ENCODE peak calls at places on chromosomes 2 and 18, in eight cellular contexts. O is PC-9; G is effector memory CD8-positive, alpha-beta T cell; Z is activated T-cell treated with anti-CD3 and anti-CD28 coated beads for 1 hour; K is colonic mucosa; F is AG04450; M is foreskin fibroblast; E is HuH-7. B is an unnamed sample.

GRCh38 chr2:28643324-28643723 is 108.3 kb upstream of the PPP1CB start:
- DNase-seq in O (peak; percentile 85), G (no peak), Z (no peak), K (no peak), F (no peak), M (no peak), E (no peak), B (peak; percentile 81)

GRCh38 chr2:11011359-11011758 is 99.6 kb downstream of the KCNF1 start:
- DNase-seq in O (no peak), G (no peak), Z (no peak), K (no peak), F (no peak), M (no peak), E (no peak), B (no peak)

GRCh38 chr2:223260681-223261080 is 208.7 kb downstream of the KCNE4 start:
- DNase-seq in O (no peak), G (no peak), Z (no peak), K (no peak), F (no peak), M (no peak), E (no peak), B (no peak)

GRCh38 chr2:207487650-207488315 is 42.0 kb upstream of the CREB1 start:
- DNase-seq in O (no peak), G (no peak), Z (no peak), K (no peak), F (peak; percentile 72), M (peak; percentile 84), E (no peak), B (peak; percentile 92)

GRCh38 chr2:25098558-25099486 is 56.9 kb downstream of the EFR3B start:
- DNase-seq in O (no peak), G (no peak), Z (no peak), K (no peak), F (peak; percentile 18), M (no peak), E (no peak), B (no peak)

GRCh38 chr2:238097201-238097987 is 2.7 kb upstream of the ESPNL start:
- DNase-seq in O (no peak), G (no peak), Z (no peak), K (no peak), F (no peak), M (no peak), E (no peak), B (no peak)

GRCh38 chr2:180125245-180125962 is 118.3 kb upstream of the CWC22 start:
- DNase-seq in O (peak; percentile 84), G (peak; percentile 14), Z (peak; percentile 11), K (peak; percentile 31), F (peak; percentile 94), M (peak; percentile 94), E (peak; percentile 26), B (peak; percentile 97)

GRCh38 chr2:205636549-205636948 is 45.8 kb upstream of the NRP2 start:
- DNase-seq in O (no peak), G (no peak), Z (no peak), K (no peak), F (no peak), M (no peak), E (no peak), B (no peak)

GRCh38 chr2:62956646-62957045 is 94.0 kb upstream of the OTX1 start:
- DNase-seq in O (no peak), G (no peak), Z (no peak), K (no peak), F (no peak), M (no peak), E (no peak), B (no peak)

GRCh38 chr2:50143822-50144575 is 887.9 kb downstream of the NRXN1 start:
- DNase-seq in O (peak; percentile 37), G (no peak), Z (no peak), K (no peak), F (no peak), M (peak; percentile 2), E (peak; percentile 6), B (peak; percentile 64)

GRCh38 chr18:68436485-68436884 is 278.4 kb downstream of the TMX3 start:
- DNase-seq in O (no peak), G (no peak), Z (no peak), K (no peak), F (no peak), M (peak; percentile 84), E (no peak), B (peak; percentile 65)

GRCh38 chr2:233480490-233481202 is 85.9 kb downstream of the USP40 start:
- DNase-seq in O (no peak), G (no peak), Z (no peak), K (no peak), F (no peak), M (no peak), E (no peak), B (peak; percentile 76)

GRCh38 chr2:149613712-149614111 is 26.1 kb upstream of the MMADHC start:
- DNase-seq in O (no peak), G (no peak), Z (no peak), K (no peak), F (peak; percentile 68), M (peak; percentile 76), E (no peak), B (no peak)

GRCh38 chr2:26687785-26688184 is 4.7 kb upstream of the KCNK3 start:
- DNase-seq in O (no peak), G (no peak), Z (no peak), K (no peak), F (no peak), M (no peak), E (no peak), B (no peak)

GRCh38 chr2:16729901-16730300 is 64.3 kb upstream of the CYRIA start:
- DNase-seq in O (no peak), G (no peak), Z (no peak), K (no peak), F (no peak), M (no peak), E (no peak), B (no peak)

GRCh38 chr18:78671551-78671950 is 308.1 kb upstream of the SALL3 start:
- DNase-seq in O (no peak), G (no peak), Z (no peak), K (no peak), F (no peak), M (no peak), E (no peak), B (no peak)

GRCh38 chr2:172496096-172496709 is 59.7 kb upstream of the PDK1 start:
- DNase-seq in O (no peak), G (no peak), Z (no peak), K (no peak), F (no peak), M (no peak), E (no peak), B (no peak)

GRCh38 chr2:140442319-140442718 is 1662.1 kb upstream of the NXPH2 start:
- DNase-seq in O (no peak), G (no peak), Z (no peak), K (no peak), F (no peak), M (peak; percentile 10), E (no peak), B (peak; percentile 45)

GRCh38 chr2:128458438-128458837 is 139.8 kb upstream of the HS6ST1 start:
- DNase-seq in O (peak; percentile 48), G (no peak), Z (no peak), K (no peak), F (no peak), M (no peak), E (no peak), B (peak; percentile 2)

GRCh38 chr2:15798716-15799431 is 141.5 kb upstream of the MYCN start:
- DNase-seq in O (no peak), G (no peak), Z (no peak), K (no peak), F (no peak), M (no peak), E (no peak), B (no peak)

GRCh38 chr2:215828528-215829184 is 184.7 kb downstream of the MREG start:
- DNase-seq in O (peak; percentile 60), G (peak; percentile 31), Z (peak; percentile 9), K (peak; percentile 81), F (no peak), M (peak; percentile 54), E (peak; percentile 39), B (peak; percentile 86)

GRCh38 chr2:70118798-70119454 is 31.6 kb downstream of the PCBP1 start:
- DNase-seq in O (no peak), G (no peak), Z (no peak), K (no peak), F (no peak), M (no peak), E (no peak), B (no peak)

GRCh38 chr2:74740395-74741075 is 86.5 kb downstream of the SEMA4F start:
- DNase-seq in O (peak; percentile 97), G (no peak), Z (no peak), K (peak; percentile 85), F (peak; percentile 64), M (peak; percentile 95), E (no peak), B (peak; percentile 98)

GRCh38 chr2:222568866-222569265 is 87.0 kb downstream of the FARSB start:
- DNase-seq in O (no peak), G (no peak), Z (no peak), K (no peak), F (peak; percentile 53), M (peak; percentile 68), E (no peak), B (peak; percentile 78)

GRCh38 chr18:31931163-31931885 is 11.6 kb downstream of the TRAPPC8 start:
- DNase-seq in O (no peak), G (no peak), Z (no peak), K (no peak), F (no peak), M (peak; percentile 1), E (no peak), B (no peak)

GRCh38 chr2:231172020-231172419 is 26.4 kb upstream of the ARMC9 start:
- DNase-seq in O (no peak), G (no peak), Z (no peak), K (no peak), F (no peak), M (no peak), E (no peak), B (no peak)